ENCODE peak calls at places on chromosomes 6 and 20, in four cellular contexts. T is GM12878, B is H1, Z is K562. C is an unnamed sample.

GRCh38 chr6:45553730-45554344 is 176.1 kb upstream of the SUPT3H start:
- DNase-seq in T (no peak), B (no peak), Z (no peak), C (no peak)

GRCh38 chr6:148857817-148858390 is 111.1 kb downstream of the UST start:
- DNase-seq in T (no peak), B (no peak), Z (no peak), C (peak)

GRCh38 chr6:136926383-136926782 is 4.3 kb downstream of the SLC35D3 start:
- DNase-seq in T (no peak), B (no peak), Z (no peak), C (no peak)

GRCh38 chr6:145498425-145498824 is 236.9 kb downstream of the EPM2A start:
- DNase-seq in T (no peak), B (no peak), Z (no peak), C (no peak)

GRCh38 chr6:79710127-79710526 is 79.0 kb downstream of the SH3BGRL2 start:
- DNase-seq in T (no peak), B (no peak), Z (no peak), C (no peak)

GRCh38 chr6:168302534-168302933 is 17.0 kb downstream of the DACT2 start:
- DNase-seq in T (no peak), B (peak), Z (peak), C (no peak)

GRCh38 chr6:14272111-14273085 is 154.8 kb downstream of the CD83 start:
- DNase-seq in T (no peak), B (peak), Z (no peak), C (peak)

GRCh38 chr20:10505320-10506226 is 70.5 kb downstream of the SLX4IP start:
- DNase-seq in T (no peak), B (no peak), Z (peak), C (peak)

GRCh38 chr20:23009636-23010035 is 25.5 kb upstream of the SSTR4 start:
- DNase-seq in T (no peak), B (no peak), Z (no peak), C (no peak)

GRCh38 chr6:13278991-13279390 is 49.3 kb downstream of the TBC1D7 start:
- DNase-seq in T (no peak), B (no peak), Z (no peak), C (peak)

GRCh38 chr6:131657630-131658111 is 20.6 kb downstream of the ENPP3 start:
- DNase-seq in T (no peak), B (no peak), Z (no peak), C (peak)

GRCh38 chr6:24899647-24900325 is 36.0 kb downstream of the RIPOR2 start:
- DNase-seq in T (no peak), B (no peak), Z (no peak), C (no peak)

GRCh38 chr6:152078804-152079203 is 271.3 kb downstream of the ESR1 start:
- DNase-seq in T (no peak), B (peak), Z (no peak), C (no peak)

GRCh38 chr6:143607959-143608358 is 69.8 kb upstream of the PHACTR2 start:
- DNase-seq in T (no peak), B (no peak), Z (no peak), C (no peak)

GRCh38 chr6:155493694-155494143 is 38.1 kb upstream of the NOX3 start:
- DNase-seq in T (peak), B (no peak), Z (no peak), C (peak)

GRCh38 chr20:51034988-51035656 is 12.2 kb upstream of the KCNG1 start:
- DNase-seq in T (no peak), B (no peak), Z (no peak), C (no peak)

GRCh38 chr6:133130863-133131262 is 110.3 kb upstream of the EYA4 start:
- DNase-seq in T (no peak), B (no peak), Z (no peak), C (peak)

GRCh38 chr20:44683263-44684046 is 31.7 kb upstream of the CCN5 start:
- DNase-seq in T (peak), B (peak), Z (peak), C (peak)

GRCh38 chr20:53786071-53786444 is 192.4 kb upstream of the ZNF217 start:
- DNase-seq in T (no peak), B (no peak), Z (no peak), C (no peak)

GRCh38 chr20:46009847-46010246 is 1.1 kb downstream of the MMP9 start:
- DNase-seq in T (no peak), B (no peak), Z (no peak), C (no peak)

GRCh38 chr20:10659651-10660601 is 13.9 kb downstream of the JAG1 start:
- DNase-seq in T (no peak), B (no peak), Z (no peak), C (no peak)

GRCh38 chr6:108438918-108439317 is 121.8 kb upstream of the FOXO3 start:
- DNase-seq in T (no peak), B (no peak), Z (no peak), C (no peak)

GRCh38 chr20:7843613-7844012 is 96.6 kb downstream of the HAO1 start:
- DNase-seq in T (no peak), B (no peak), Z (no peak), C (peak)

GRCh38 chr20:22563062-22563965 is 21.1 kb downstream of the FOXA2 start:
- DNase-seq in T (no peak), B (no peak), Z (no peak), C (no peak)

GRCh38 chr20:16143596-16143995 is 429.7 kb downstream of the KIF16B start:
- DNase-seq in T (no peak), B (no peak), Z (no peak), C (no peak)

GRCh38 chr6:84929212-84929611 is 164.8 kb upstream of the TBX18 start:
- DNase-seq in T (no peak), B (no peak), Z (no peak), C (no peak)

DNA sequence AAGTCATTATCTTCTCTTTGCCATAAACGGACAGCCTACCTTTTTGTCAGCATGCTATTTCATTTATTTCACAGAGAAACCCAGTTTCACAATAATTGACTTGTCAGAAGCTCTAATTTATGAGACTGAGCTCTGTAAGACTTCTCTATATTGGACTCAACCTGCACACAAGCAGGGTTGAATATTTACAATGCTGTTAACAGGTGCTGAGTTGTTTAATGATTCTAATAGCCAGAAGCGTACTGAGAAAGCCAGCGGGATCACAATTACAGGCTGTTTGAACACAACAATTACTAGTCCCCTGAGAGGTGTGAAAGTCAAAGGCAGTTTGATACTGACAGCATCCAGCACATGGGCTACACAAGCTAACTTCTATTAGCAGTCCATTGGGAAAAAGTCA is 128.2 kb upstream of the SIM1 start:
- DNase-seq in T (no peak), B (no peak), Z (no peak), C (no peak)
- TF ChIP-seq CHD1 in T (no peak), B (no peak), Z (no peak), C (no peak)

DNA sequence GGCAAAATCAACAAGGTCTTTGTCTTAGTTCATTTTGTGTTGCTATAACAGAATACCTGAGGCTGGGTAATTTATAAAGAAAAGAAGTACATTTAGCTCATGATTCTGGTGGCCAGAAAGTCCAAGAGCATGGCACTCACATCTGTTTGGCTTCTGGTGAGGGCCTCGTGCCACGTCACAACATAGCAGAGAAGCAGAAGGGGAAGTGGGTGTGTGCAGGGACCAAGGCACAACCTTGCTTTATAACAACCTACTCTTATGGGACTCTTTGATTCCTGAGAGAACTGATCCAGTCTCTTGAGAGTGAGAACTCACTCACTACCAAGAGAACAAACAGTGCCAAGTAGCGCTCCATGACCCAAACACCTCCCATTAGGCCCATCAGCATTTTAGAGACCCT is 25.4 kb downstream of the GABRR2 start:
- DNase-seq in T (no peak), B (no peak), Z (no peak), C (no peak)
- TF ChIP-seq CHD1 in T (no peak), B (no peak), Z (no peak), C (no peak)

DNA sequence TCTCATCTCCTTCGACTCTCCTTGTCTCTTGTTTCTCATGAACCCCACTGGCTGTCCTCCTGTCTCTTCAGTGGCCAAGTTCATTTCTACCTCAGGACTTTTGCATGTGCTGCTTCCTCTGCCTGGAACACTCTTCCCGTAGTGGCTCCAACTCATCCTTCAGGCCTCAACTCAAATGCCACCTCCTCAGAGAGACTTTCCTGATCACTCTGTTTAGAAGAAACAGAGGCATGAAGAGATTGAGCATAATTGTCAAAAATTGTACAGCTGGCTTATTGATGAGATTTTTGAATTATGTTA is 17.6 kb upstream of the SLC9A8 start:
- DNase-seq in T (no peak), B (no peak), Z (no peak), C (no peak)
- TF ChIP-seq CHD1 in T (no peak), B (no peak), Z (no peak), C (no peak)

GRCh38 chr6:26089272-26089671 is 2.0 kb downstream of the HFE start:
- DNase-seq in T (no peak), B (no peak), Z (no peak), C (no peak)
- TF ChIP-seq CHD1 in T (no peak), B (no peak), Z (no peak), C (no peak)

GRCh38 chr6:112991912-112992311 is 644.8 kb downstream of the RFPL4B start:
- DNase-seq in T (no peak), B (no peak), Z (no peak), C (no peak)
- TF ChIP-seq CHD1 in T (no peak), B (no peak), Z (no peak), C (no peak)

GRCh38 chr6:100296810-100297544 is 167.7 kb downstream of the SIM1 start:
- DNase-seq in T (no peak), B (no peak), Z (no peak), C (peak)

GRCh38 chr6:100301731-100302130 is 163.0 kb downstream of the SIM1 start:
- DNase-seq in T (no peak), B (no peak), Z (no peak), C (no peak)

GRCh38 chr6:100305237-100305869 is 159.4 kb downstream of the SIM1 start:
- DNase-seq in T (no peak), B (no peak), Z (no peak), C (no peak)

GRCh38 chr6:100304575-100304974 is 160.1 kb downstream of the SIM1 start:
- DNase-seq in T (no peak), B (no peak), Z (no peak), C (no peak)

DNA sequence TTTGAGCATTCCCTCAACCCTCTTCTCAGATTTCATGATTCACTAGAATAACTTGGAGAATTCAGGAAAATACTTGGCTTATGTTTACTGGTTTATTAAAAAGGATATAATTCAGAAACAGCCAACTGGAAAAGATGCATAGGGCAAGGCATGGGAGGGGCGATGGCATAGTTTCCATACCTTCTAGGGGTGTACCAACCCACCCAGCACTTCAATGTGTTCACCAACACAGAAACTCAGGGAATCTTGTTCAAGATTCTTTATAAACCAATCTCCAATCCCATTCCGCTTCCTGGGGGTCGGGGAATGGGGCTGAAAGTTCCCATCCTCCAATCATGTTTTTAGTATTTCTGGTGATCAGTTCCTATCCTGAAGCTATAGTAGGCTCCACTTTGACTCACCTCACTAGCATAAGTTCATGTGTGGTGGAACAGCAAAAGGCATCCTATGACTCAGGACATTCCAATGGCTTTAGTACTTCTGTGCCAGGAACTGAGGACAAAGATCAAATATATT is 164.4 kb downstream of the SIM1 start:
- DNase-seq in T (no peak), B (no peak), Z (no peak), C (peak)
- TF ChIP-seq CHD1 in T (no peak), B (no peak), Z (no peak), C (no peak)

GRCh38 chr6:2739335-2739734 is 11.4 kb downstream of the MYLK4 start:
- DNase-seq in T (no peak), B (no peak), Z (peak), C (peak)
- TF ChIP-seq CHD1 in T (no peak), B (no peak), Z (no peak), C (no peak)

GRCh38 chr6:5728726-5729434 is 277.8 kb downstream of the NRN1 start:
- DNase-seq in T (no peak), B (no peak), Z (no peak), C (peak)

GRCh38 chr6:5729813-5730212 is 276.9 kb downstream of the NRN1 start:
- DNase-seq in T (no peak), B (no peak), Z (no peak), C (no peak)

GRCh38 chr6:5730586-5731263 is 276.0 kb downstream of the NRN1 start:
- DNase-seq in T (no peak), B (no peak), Z (no peak), C (peak)

GRCh38 chr6:5732496-5732895 is 274.2 kb downstream of the NRN1 start:
- DNase-seq in T (no peak), B (no peak), Z (no peak), C (no peak)

GRCh38 chr6:5731435-5731834 is 275.3 kb downstream of the NRN1 start:
- DNase-seq in T (no peak), B (no peak), Z (no peak), C (no peak)
- TF ChIP-seq CHD1 in T (no peak), B (no peak), Z (no peak), C (no peak)